ENCODE peak calls at places on chromosomes 3 and 15, in five cellular contexts. L is MM.1S; S is activated T-helper 9 cell treated with anti-CD3 and anti-CD28 coated beads, Interleukin-2, amount 50 U/mL, for 16 hours; T is progenitor cell of endocrine pancreas; R is fibroblast of villous mesenchyme. Q is an unnamed sample.
A peak's percentile ranks its signal among the peaks of the same experiment; 100 is the strongest.

GRCh38 chr3:40339871-40340270 is 30.4 kb downstream of the EIF1B start:
- DNase-seq in L (no peak), S (no peak), T (no peak), R (no peak), Q (no peak)

GRCh38 chr3:24160424-24160823 is 215.3 kb downstream of the NR1D2 start:
- DNase-seq in L (no peak), S (no peak), T (peak; percentile 12), R (no peak), Q (no peak)

GRCh38 chr3:56916697-56917336 is 115.1 kb upstream of the ARHGEF3 start:
- DNase-seq in L (peak; percentile 37), S (no peak), T (no peak), R (no peak), Q (no peak)

GRCh38 chr15:42858540-42858939 is 62.0 kb downstream of the TTBK2 start:
- DNase-seq in L (no peak), S (no peak), T (no peak), R (no peak), Q (no peak)

GRCh38 chr15:42315435-42316020 is 42.3 kb upstream of the TMEM87A start:
- DNase-seq in L (no peak), S (no peak), T (no peak), R (no peak), Q (no peak)

GRCh38 chr15:48475600-48476395 is 144.6 kb downstream of the DUT start:
- DNase-seq in L (no peak), S (no peak), T (no peak), R (no peak), Q (no peak)

GRCh38 chr3:112298781-112299180 is 4.8 kb upstream of the SLC9C1 start:
- DNase-seq in L (no peak), S (no peak), T (no peak), R (no peak), Q (no peak)

GRCh38 chr3:45955706-45956105 is 12.4 kb downstream of the CXCR6 start:
- DNase-seq in L (no peak), S (no peak), T (no peak), R (no peak), Q (no peak)

GRCh38 chr3:195249858-195250464 is 21.0 kb downstream of the XXYLT1 start:
- DNase-seq in L (no peak), S (no peak), T (no peak), R (no peak), Q (no peak)

GRCh38 chr15:62711691-62712454 is 330.7 kb upstream of the TPM1 start:
- DNase-seq in L (no peak), S (no peak), T (no peak), R (no peak), Q (no peak)

GRCh38 chr15:25501828-25502446 is 63.1 kb upstream of the UBE3A start:
- DNase-seq in L (peak; percentile 48), S (no peak), T (no peak), R (peak; percentile 16), Q (peak; percentile 35)

GRCh38 chr3:184765047-184765729 is 46.8 kb upstream of the VPS8 start:
- DNase-seq in L (no peak), S (no peak), T (no peak), R (no peak), Q (no peak)

GRCh38 chr15:69414702-69415161 is 583 bp downstream of the KIF23 start:
- DNase-seq in L (peak; percentile 66), S (no peak), T (peak; percentile 24), R (peak; percentile 86), Q (no peak)

GRCh38 chr3:210649-211048 is 14.1 kb downstream of the CHL1 start:
- DNase-seq in L (no peak), S (no peak), T (no peak), R (no peak), Q (no peak)

GRCh38 chr15:57133127-57133968 is 214.9 kb downstream of the TCF12 start:
- DNase-seq in L (no peak), S (no peak), T (peak; percentile 51), R (no peak), Q (no peak)

GRCh38 chr3:37282996-37283395 is 108.6 kb upstream of the LRRFIP2 start:
- DNase-seq in L (no peak), S (no peak), T (no peak), R (no peak), Q (no peak)

GRCh38 chr15:43104426-43104825 is 1.4 kb downstream of the UBR1 start:
- DNase-seq in L (no peak), S (no peak), T (no peak), R (no peak), Q (no peak)